ENCODE peak calls at places on chromosome 21, in nine cellular contexts. A, V, I, G, H, L, U, R and F are unnamed samples.

GRCh38 chr21:26555554-26555953 is 17.5 kb downstream of the CYYR1 start:
- DNase-seq in U (no peak), H (no peak), I (no peak), L (no peak), A (no peak), R (no peak), G (no peak), V (no peak), F (no peak)

GRCh38 chr21:26351661-26352060 is 181.1 kb upstream of the APP start:
- DNase-seq in A (no peak), U (no peak), G (no peak), R (no peak), V (no peak), L (peak; percentile 65), I (no peak), H (peak; percentile 20), F (peak; percentile 76)

GRCh38 chr21:37198989-37199924 is 67.9 kb downstream of the VPS26C start:
- DNase-seq in U (no peak), I (no peak), A (no peak), R (no peak), G (no peak), H (peak; percentile 53), V (no peak), L (peak; percentile 91), F (peak; percentile 50)

GRCh38 chr21:35904995-35905972 is 155.0 kb downstream of the SETD4 start:
- DNase-seq in V (peak; percentile 40), H (peak; percentile 17), U (peak; percentile 76), A (no peak), I (no peak), R (no peak), G (no peak), L (no peak), F (no peak)

GRCh38 chr21:24941316-24942185 is 665.7 kb downstream of the MRPL39 start:
- DNase-seq in I (no peak), H (no peak), U (no peak), R (no peak), G (no peak), V (no peak), A (no peak), L (no peak), F (peak; percentile 67)

GRCh38 chr21:44006017-44006624 is 6.0 kb upstream of the TRAPPC10 start:
- DNase-seq in I (peak; percentile 58), V (peak; percentile 59), L (peak; percentile 88), A (no peak), R (peak; percentile 28), H (peak; percentile 61), G (no peak), U (peak; percentile 78), F (peak; percentile 82)

GRCh38 chr21:17428980-17429379 is 83.9 kb upstream of the CXADR start:
- DNase-seq in I (no peak), U (no peak), V (no peak), A (no peak), L (no peak), H (no peak), G (no peak), R (no peak), F (no peak)

GRCh38 chr21:27412530-27412929 is 445.6 kb upstream of the ADAMTS5 start:
- DNase-seq in R (no peak), I (no peak), G (no peak), L (no peak), A (no peak), V (no peak), U (no peak), H (no peak), F (no peak)

GRCh38 chr21:34807881-34808568 is 139.2 kb downstream of the CLIC6 start:
- DNase-seq in U (peak; percentile 80), R (no peak), I (peak; percentile 50), H (peak; percentile 91), L (peak; percentile 96), G (peak; percentile 81), V (no peak), A (no peak), F (peak; percentile 96)

GRCh38 chr21:16169810-16170209 is 440.0 kb downstream of the USP25 start:
- DNase-seq in V (no peak), R (no peak), L (no peak), U (no peak), H (no peak), A (no peak), G (no peak), I (no peak), F (no peak)

GRCh38 chr21:36922861-36923260 is 43.6 kb downstream of the HLCS start:
- DNase-seq in A (no peak), U (no peak), R (no peak), L (no peak), G (no peak), H (no peak), V (no peak), I (no peak), F (no peak)

GRCh38 chr21:36134820-36135390 is at the start of gene CBR3:
- DNase-seq in A (no peak), L (no peak), R (peak; percentile 48), H (no peak), G (peak; percentile 61), I (peak; percentile 45), U (peak; percentile 88), V (peak; percentile 81), F (no peak)

GRCh38 chr21:31370893-31371652 is 27.0 kb upstream of the TIAM1 start:
- DNase-seq in G (no peak), H (no peak), U (no peak), I (no peak), A (no peak), L (no peak), V (peak; percentile 42), R (no peak), F (no peak)

GRCh38 chr21:34935868-34936267 is 113.2 kb downstream of the RUNX1 start:
- DNase-seq in H (no peak), I (no peak), R (no peak), V (no peak), U (no peak), A (no peak), G (no peak), L (no peak), F (no peak)

GRCh38 chr21:15054606-15055239 is 10.1 kb downstream of the NRIP1 start:
- DNase-seq in R (no peak), U (no peak), L (no peak), A (no peak), H (no peak), I (no peak), G (no peak), V (no peak), F (no peak)

GRCh38 chr21:29305068-29305467 is 6.3 kb downstream of the BACH1 start:
- DNase-seq in U (no peak), A (no peak), G (no peak), R (no peak), L (no peak), H (no peak), V (no peak), I (no peak), F (no peak)
- H3K4me1 ChIP-seq in U (peaks cover 93% of the 10 kb centered on the region), A (peaks cover 89% of the 10 kb centered on the region), G (peaks cover 47% of the 10 kb centered on the region), R (peaks cover 86% of the 10 kb centered on the region), L (peaks cover 35% of the 10 kb centered on the region), H (peaks cover 8% of the 10 kb centered on the region), V (peaks cover 69% of the 10 kb centered on the region), I (peaks cover 44% of the 10 kb centered on the region), F (peaks cover 54% of the 10 kb centered on the region)

GRCh38 chr21:45306832-45307571 is 19.3 kb upstream of the POFUT2 start:
- DNase-seq in L (peak; percentile 55), R (peak; percentile 89), I (no peak), G (no peak), U (peak; percentile 96), H (no peak), A (no peak), V (peak; percentile 92), F (no peak)
- H3K4me1 ChIP-seq in L (peaks cover 14% of the 10 kb centered on the region), R (peaks cover 55% of the 10 kb centered on the region), I (peaks cover 19% of the 10 kb centered on the region), G (peaks cover 23% of the 10 kb centered on the region), U (peaks cover 46% of the 10 kb centered on the region), H (peaks cover 35% of the 10 kb centered on the region), A (peaks cover 60% of the 10 kb centered on the region), V (peaks cover 54% of the 10 kb centered on the region), F (no peaks in the 10 kb centered on the region)

DNA sequence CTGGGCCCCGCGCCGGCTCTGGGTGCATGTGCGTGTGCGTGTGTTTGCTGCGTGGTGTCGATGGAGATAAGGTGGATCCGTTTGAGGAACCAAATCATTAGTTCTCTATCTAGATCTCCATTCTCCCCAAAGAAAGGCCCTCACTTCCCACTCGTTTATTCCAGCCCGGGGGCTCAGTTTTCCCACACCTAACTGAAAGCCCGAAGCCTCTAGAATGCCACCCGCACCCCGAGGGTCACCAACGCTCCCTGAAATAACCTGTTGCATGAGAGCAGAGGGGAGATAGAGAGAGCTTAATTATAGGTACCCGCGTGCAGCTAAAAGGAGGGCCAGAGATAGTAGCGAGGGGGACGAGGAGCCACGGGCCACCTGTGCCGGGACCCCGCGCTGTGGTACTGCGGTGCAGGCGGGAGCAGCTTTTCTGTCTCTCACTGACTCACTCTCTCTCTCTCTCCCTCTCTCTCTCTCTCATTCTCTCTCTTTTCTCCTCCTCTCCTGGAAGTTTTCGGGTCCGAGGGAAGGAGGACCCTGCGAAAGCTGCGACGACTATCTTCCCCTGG is 644 bp downstream of the OLIG2 start:
- DNase-seq in V (no peak), L (no peak), G (no peak), U (no peak), H (no peak), R (no peak), A (no peak), I (no peak), F (no peak)
- H3K4me1 ChIP-seq in V (peaks cover 46% of the 10 kb centered on the region), L (no peaks in the 10 kb centered on the region), G (peaks cover 63% of the 10 kb centered on the region), U (peaks cover 69% of the 10 kb centered on the region), H (no peaks in the 10 kb centered on the region), R (peaks cover 44% of the 10 kb centered on the region), A (peaks cover 74% of the 10 kb centered on the region), I (no peaks in the 10 kb centered on the region), F (no peaks in the 10 kb centered on the region)

GRCh38 chr21:45421846-45422775 is 17.1 kb downstream of the COL18A1 start:
- DNase-seq in L (no peak), A (no peak), R (no peak), U (peak; percentile 65), H (no peak), V (peak; percentile 21), G (peak; percentile 37), I (no peak), F (no peak)
- H3K4me1 ChIP-seq in L (peaks cover 16% of the 10 kb centered on the region), A (peaks cover 28% of the 10 kb centered on the region), R (peaks cover 26% of the 10 kb centered on the region), U (peaks cover 100% of the 10 kb centered on the region), H (peaks cover 24% of the 10 kb centered on the region), V (peaks cover 30% of the 10 kb centered on the region), G (no peaks in the 10 kb centered on the region), I (peaks cover 47% of the 10 kb centered on the region), F (peaks cover under 1% of the 10 kb centered on the region)

DNA sequence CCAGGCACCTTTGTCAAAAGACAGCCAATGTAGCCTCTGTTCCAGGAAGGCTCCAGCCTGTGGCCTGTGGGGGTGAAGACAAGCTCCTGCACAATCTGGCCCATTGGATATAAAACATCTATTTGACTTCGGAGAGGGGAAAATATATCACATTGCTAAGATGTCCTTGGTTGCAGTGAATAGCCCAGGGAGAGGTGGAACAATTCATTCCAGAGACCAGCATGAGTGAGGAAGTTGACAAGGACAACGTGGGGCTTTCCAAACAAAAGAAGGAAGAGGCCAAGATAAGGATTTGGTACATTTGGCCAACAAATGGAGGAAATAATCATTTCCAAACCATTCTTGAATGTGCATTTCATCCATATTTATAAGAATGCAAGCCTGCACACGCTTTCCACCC is 187.0 kb downstream of the ETS2 start:
- DNase-seq in G (no peak), H (no peak), R (peak; percentile 29), A (no peak), U (no peak), V (no peak), I (no peak), L (no peak), F (no peak)
- H3K4me1 ChIP-seq in G (no peaks in the 10 kb centered on the region), H (peaks cover 11% of the 10 kb centered on the region), R (peaks cover 100% of the 10 kb centered on the region), A (peaks cover 72% of the 10 kb centered on the region), U (peaks cover 44% of the 10 kb centered on the region), V (peaks cover 97% of the 10 kb centered on the region), I (peaks cover 13% of the 10 kb centered on the region), L (peaks cover 40% of the 10 kb centered on the region), F (peaks cover 35% of the 10 kb centered on the region)

GRCh38 chr21:22728091-22728490 is 1729.9 kb downstream of the NCAM2 start:
- DNase-seq in G (no peak), U (no peak), I (no peak), V (no peak), H (no peak), A (no peak), R (no peak), L (peak; percentile 1), F (no peak)
- H3K4me1 ChIP-seq in G (no peaks in the 10 kb centered on the region), U (no peaks in the 10 kb centered on the region), I (no peaks in the 10 kb centered on the region), V (no peaks in the 10 kb centered on the region), H (no peaks in the 10 kb centered on the region), A (no peaks in the 10 kb centered on the region), R (no peaks in the 10 kb centered on the region), L (no peaks in the 10 kb centered on the region), F (no peaks in the 10 kb centered on the region)